ENCODE peak calls at places on chromosome 11, in five cellular contexts. C is neuronal stem cell; O is gastrocnemius medialis; Q is stimulated activated CD4-positive, alpha-beta T cell treated with anti-CD3 and anti-CD28 coated beads, Interleukin-4, amount 100 ng/mL, for 48 hours; K is GM19239. Z is an unnamed sample.

GRCh38 chr11:35623708-35624168 is 5.5 kb downstream of the FJX1 start:
- DNase-seq in O (no peak), C (no peak), Q (no peak), K (no peak), Z (no peak)

GRCh38 chr11:34243620-34244493 is 114.0 kb downstream of the ABTB2 start:
- DNase-seq in K (peak; percentile 57), Q (peak; percentile 48), O (no peak), C (no peak), Z (no peak)

GRCh38 chr11:44528103-44528502 is 37.4 kb upstream of the CD82 start:
- DNase-seq in Q (no peak), O (no peak), K (no peak), C (no peak), Z (no peak)

GRCh38 chr11:35305670-35306382 is 113.5 kb downstream of the SLC1A2 start:
- DNase-seq in K (peak; percentile 36), O (no peak), C (peak; percentile 33), Q (no peak), Z (no peak)

GRCh38 chr11:79415912-79416311 is 24.9 kb downstream of the TENM4 start:
- DNase-seq in K (no peak), Q (no peak), O (no peak), C (no peak), Z (no peak)

GRCh38 chr11:12218909-12219308 is 108.5 kb downstream of the MICAL2 start:
- DNase-seq in K (no peak), O (no peak), Q (no peak), C (no peak), Z (no peak)

GRCh38 chr11:116312560-116313340 is 460.0 kb downstream of the BUD13 start:
- DNase-seq in Q (no peak), C (no peak), K (no peak), O (peak; percentile 35), Z (no peak)

GRCh38 chr11:75268626-75269366 is 28.2 kb downstream of the TPBGL start:
- DNase-seq in K (no peak), O (no peak), Q (no peak), C (no peak), Z (no peak)

GRCh38 chr11:69541501-69542313 is 60.2 kb downstream of the LINC01488 start:
- DNase-seq in Q (no peak), K (no peak), O (no peak), C (no peak), Z (no peak)

GRCh38 chr11:65651589-65652510 is 10.9 kb downstream of the RELA start:
- DNase-seq in C (no peak), K (no peak), O (no peak), Q (no peak), Z (no peak)

GRCh38 chr11:109680127-109680526 is 258.1 kb downstream of the C11orf87 start:
- DNase-seq in C (no peak), Q (no peak), K (no peak), O (no peak), Z (no peak)

GRCh38 chr11:35192347-35192746 is 53.4 kb downstream of the CD44 start:
- DNase-seq in Q (no peak), K (no peak), C (no peak), O (no peak), Z (no peak)

GRCh38 chr11:80240245-80240644 is 799.4 kb upstream of the TENM4 start:
- DNase-seq in Q (no peak), O (no peak), K (no peak), C (no peak), Z (no peak)

GRCh38 chr11:65973439-65974110 is 12.0 kb downstream of the SART1 start:
- DNase-seq in Q (no peak), C (no peak), O (no peak), K (no peak), Z (no peak)

GRCh38 chr11:46560300-46561025 is 33.4 kb downstream of the AMBRA1 start:
- DNase-seq in C (no peak), K (peak; percentile 43), O (no peak), Q (no peak), Z (no peak)

GRCh38 chr11:95705485-95706124 is 84.0 kb downstream of the FAM76B start:
- DNase-seq in K (peak; percentile 19), O (peak; percentile 71), C (peak; percentile 84), Q (peak; percentile 81), Z (peak; percentile 26)

GRCh38 chr11:118912742-118913410 is 12.8 kb downstream of the BCL9L start:
- DNase-seq in K (no peak), Q (no peak), C (no peak), O (no peak), Z (no peak)

GRCh38 chr11:65236194-65237059 is 25.3 kb upstream of the POLA2 start:
- DNase-seq in K (no peak), O (no peak), Q (no peak), C (no peak), Z (no peak)

GRCh38 chr11:116078101-116078561 is 573.9 kb upstream of the CADM1 start:
- DNase-seq in K (no peak), C (peak; percentile 27), Q (no peak), O (no peak), Z (no peak)

GRCh38 chr11:128503231-128503991 is 83.9 kb downstream of the ETS1 start:
- DNase-seq in C (no peak), Q (no peak), K (no peak), O (no peak), Z (no peak)

GRCh38 chr11:86162257-86162656 is 82.3 kb upstream of the EED start:
- DNase-seq in K (no peak), Q (no peak), C (no peak), O (no peak), Z (no peak)

GRCh38 chr11:69486773-69487266 is 5.4 kb downstream of the LINC01488 start:
- DNase-seq in K (no peak), Q (no peak), C (no peak), O (no peak), Z (no peak)

GRCh38 chr11:3802016-3802790 is 4.8 kb upstream of the NUP98 start:
- DNase-seq in K (no peak), C (no peak), O (no peak), Q (no peak), Z (no peak)